ENCODE peak calls at places on chromosomes 7 and 10, in six cellular contexts. One of them, this sample, is unnamed.

GRCh38 chr7:19404912-19405329 is 259.7 kb upstream of the FERD3L start:
- DNase-seq in CD8-positive, alpha-beta T cell: no peak
- DNase-seq in mammary epithelial cell: peak; percentile 93
- DNase-seq in CD8-positive, alpha-beta memory T cell: no peak
- DNase-seq in IMR-90: peak; percentile 99
- DNase-seq in heart left ventricle: no peak
- DNase-seq in this sample: no peak

GRCh38 chr10:60757422-60757895 is 20.8 kb upstream of the CDK1 start:
- DNase-seq in CD8-positive, alpha-beta T cell: no peak
- DNase-seq in mammary epithelial cell: no peak
- DNase-seq in CD8-positive, alpha-beta memory T cell: no peak
- DNase-seq in IMR-90: peak; percentile 6
- DNase-seq in heart left ventricle: no peak
- DNase-seq in this sample: no peak

GRCh38 chr10:26628395-26628794 is 69.1 kb upstream of the PDSS1 start:
- DNase-seq in CD8-positive, alpha-beta T cell: no peak
- DNase-seq in mammary epithelial cell: no peak
- DNase-seq in CD8-positive, alpha-beta memory T cell: no peak
- DNase-seq in IMR-90: no peak
- DNase-seq in heart left ventricle: no peak
- DNase-seq in this sample: no peak

GRCh38 chr10:3103646-3104045 is 36.3 kb downstream of the PFKP start:
- DNase-seq in CD8-positive, alpha-beta T cell: no peak
- DNase-seq in mammary epithelial cell: no peak
- DNase-seq in CD8-positive, alpha-beta memory T cell: no peak
- DNase-seq in IMR-90: no peak
- DNase-seq in heart left ventricle: no peak
- DNase-seq in this sample: no peak

GRCh38 chr7:74039337-74039736 is 11.4 kb downstream of the ELN start:
- DNase-seq in CD8-positive, alpha-beta T cell: no peak
- DNase-seq in mammary epithelial cell: peak; percentile 10
- DNase-seq in CD8-positive, alpha-beta memory T cell: no peak
- DNase-seq in IMR-90: no peak
- DNase-seq in heart left ventricle: no peak
- DNase-seq in this sample: no peak

GRCh38 chr10:46297406-46298204 is 10.8 kb downstream of the ANTXRL start:
- DNase-seq in CD8-positive, alpha-beta T cell: peak; percentile 11
- DNase-seq in mammary epithelial cell: no peak
- DNase-seq in CD8-positive, alpha-beta memory T cell: no peak
- DNase-seq in IMR-90: no peak
- DNase-seq in heart left ventricle: no peak
- DNase-seq in this sample: no peak

GRCh38 chr10:120685136-120685535 is 166.0 kb upstream of the WDR11 start:
- DNase-seq in CD8-positive, alpha-beta T cell: no peak
- DNase-seq in mammary epithelial cell: no peak
- DNase-seq in CD8-positive, alpha-beta memory T cell: no peak
- DNase-seq in IMR-90: no peak
- DNase-seq in heart left ventricle: no peak
- DNase-seq in this sample: no peak

GRCh38 chr10:119441151-119441821 is 101.2 kb downstream of the RGS10 start:
- DNase-seq in CD8-positive, alpha-beta T cell: no peak
- DNase-seq in mammary epithelial cell: peak; percentile 26
- DNase-seq in CD8-positive, alpha-beta memory T cell: no peak
- DNase-seq in IMR-90: peak; percentile 79
- DNase-seq in heart left ventricle: peak; percentile 58
- DNase-seq in this sample: no peak

GRCh38 chr10:133399123-133399601 is 5.2 kb downstream of the MTG1 start:
- DNase-seq in CD8-positive, alpha-beta T cell: no peak
- DNase-seq in mammary epithelial cell: no peak
- DNase-seq in CD8-positive, alpha-beta memory T cell: no peak
- DNase-seq in IMR-90: no peak
- DNase-seq in heart left ventricle: no peak
- DNase-seq in this sample: no peak

GRCh38 chr7:102431617-102432298 is 1.6 kb upstream of the ORAI2 start:
- DNase-seq in CD8-positive, alpha-beta T cell: peak; percentile 67
- DNase-seq in mammary epithelial cell: peak; percentile 16
- DNase-seq in CD8-positive, alpha-beta memory T cell: peak; percentile 77
- DNase-seq in IMR-90: no peak
- DNase-seq in heart left ventricle: no peak
- DNase-seq in this sample: peak; percentile 73

GRCh38 chr10:85619832-85620231 is 746.8 kb downstream of the GRID1 start:
- DNase-seq in CD8-positive, alpha-beta T cell: no peak
- DNase-seq in mammary epithelial cell: no peak
- DNase-seq in CD8-positive, alpha-beta memory T cell: no peak
- DNase-seq in IMR-90: no peak
- DNase-seq in heart left ventricle: no peak
- DNase-seq in this sample: no peak

GRCh38 chr10:49474901-49475300 is 64.0 kb downstream of the ERCC6 start:
- DNase-seq in CD8-positive, alpha-beta T cell: no peak
- DNase-seq in mammary epithelial cell: peak; percentile 23
- DNase-seq in CD8-positive, alpha-beta memory T cell: no peak
- DNase-seq in IMR-90: peak; percentile 21
- DNase-seq in heart left ventricle: no peak
- DNase-seq in this sample: no peak

GRCh38 chr7:27375958-27376357 is 133.4 kb downstream of the EVX1 start:
- DNase-seq in CD8-positive, alpha-beta T cell: no peak
- DNase-seq in mammary epithelial cell: no peak
- DNase-seq in CD8-positive, alpha-beta memory T cell: no peak
- DNase-seq in IMR-90: no peak
- DNase-seq in heart left ventricle: no peak
- DNase-seq in this sample: no peak

GRCh38 chr7:55569797-55570196 is 2.5 kb downstream of the VOPP1 start:
- DNase-seq in CD8-positive, alpha-beta T cell: peak; percentile 38
- DNase-seq in mammary epithelial cell: no peak
- DNase-seq in CD8-positive, alpha-beta memory T cell: peak; percentile 27
- DNase-seq in IMR-90: no peak
- DNase-seq in heart left ventricle: no peak
- DNase-seq in this sample: peak; percentile 24

GRCh38 chr7:55570218-55570873 is 2.0 kb downstream of the VOPP1 start:
- DNase-seq in CD8-positive, alpha-beta T cell: no peak
- DNase-seq in mammary epithelial cell: no peak
- DNase-seq in CD8-positive, alpha-beta memory T cell: no peak
- DNase-seq in IMR-90: no peak
- DNase-seq in heart left ventricle: no peak
- DNase-seq in this sample: no peak

GRCh38 chr7:55572378-55573233 is at the start of gene VOPP1:
- DNase-seq in CD8-positive, alpha-beta T cell: peak; percentile 57
- DNase-seq in mammary epithelial cell: peak; percentile 54
- DNase-seq in CD8-positive, alpha-beta memory T cell: peak; percentile 50
- DNase-seq in IMR-90: peak; percentile 63
- DNase-seq in heart left ventricle: peak; percentile 77
- DNase-seq in this sample: peak; percentile 64

GRCh38 chr7:55571534-55572377 is 546 bp downstream of the VOPP1 start:
- DNase-seq in CD8-positive, alpha-beta T cell: peak; percentile 66
- DNase-seq in mammary epithelial cell: peak; percentile 45
- DNase-seq in CD8-positive, alpha-beta memory T cell: peak; percentile 66
- DNase-seq in IMR-90: peak; percentile 22
- DNase-seq in heart left ventricle: peak; percentile 62
- DNase-seq in this sample: peak; percentile 66

DNA sequence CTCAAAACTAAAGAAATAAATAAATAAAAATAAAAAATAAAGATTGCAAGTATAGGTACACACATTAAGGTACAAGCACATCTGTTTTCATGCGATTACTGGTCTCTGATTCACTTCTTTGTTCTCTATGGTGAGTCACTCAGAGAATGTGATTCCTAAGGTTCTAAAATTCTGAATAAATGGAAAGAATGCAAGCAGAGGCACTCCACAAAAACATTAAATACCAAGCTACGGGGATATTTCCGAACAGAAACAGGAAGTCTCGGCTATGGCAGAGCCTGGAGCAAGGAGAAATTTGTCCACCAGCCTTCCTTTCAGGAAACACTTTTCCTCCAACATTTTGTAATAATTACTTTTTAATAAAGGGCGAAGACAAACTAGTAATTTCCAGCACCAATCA is 1.4 kb downstream of the VOPP1 start:
- DNase-seq in CD8-positive, alpha-beta T cell: no peak
- DNase-seq in mammary epithelial cell: peak; percentile 74
- DNase-seq in CD8-positive, alpha-beta memory T cell: no peak
- DNase-seq in IMR-90: peak; percentile 84
- DNase-seq in heart left ventricle: no peak
- DNase-seq in this sample: no peak
- H3K27ac ChIP-seq in CD8-positive, alpha-beta T cell: no peak overlapping the region
- H3K27ac ChIP-seq in mammary epithelial cell: peak overlapping the region; percentile 87
- H3K27ac ChIP-seq in CD8-positive, alpha-beta memory T cell: peak overlapping the region; percentile 63
- H3K27ac ChIP-seq in IMR-90: peak overlapping the region; percentile 67
- H3K27ac ChIP-seq in heart left ventricle: peak overlapping the region; percentile 91
- H3K27ac ChIP-seq in this sample: peak overlapping the region; percentile 69

DNA sequence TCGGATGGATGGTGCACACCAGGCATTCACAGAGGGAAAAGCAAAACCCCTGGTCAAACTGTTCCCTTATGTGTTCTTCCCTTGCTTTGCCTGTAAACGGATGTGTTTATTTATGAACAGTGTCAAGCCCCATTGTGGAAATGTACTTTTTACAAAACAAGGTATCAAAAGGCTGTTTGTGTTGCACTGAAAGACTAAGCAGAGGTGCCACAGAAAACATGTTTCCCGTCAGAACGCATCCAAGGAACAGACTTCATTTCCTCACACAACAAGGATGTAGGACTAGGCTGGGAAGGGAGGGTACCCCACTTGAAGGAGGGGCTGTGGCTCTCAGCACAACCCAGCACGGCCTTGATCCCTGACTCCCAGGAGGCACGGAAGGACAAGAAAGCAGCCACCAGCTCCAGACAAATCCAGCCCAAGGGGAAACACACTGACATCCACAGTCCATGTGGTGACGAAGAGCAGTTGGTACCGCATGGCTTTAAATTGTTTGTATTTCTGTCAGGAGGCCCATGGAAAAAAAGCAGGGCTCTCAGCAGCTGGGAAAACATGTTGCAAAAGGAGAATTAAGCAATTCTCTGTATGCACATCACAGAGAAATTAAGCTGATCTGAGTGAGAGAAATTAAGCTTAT is 85.6 kb downstream of the RNF216 start:
- DNase-seq in CD8-positive, alpha-beta T cell: no peak
- DNase-seq in mammary epithelial cell: no peak
- DNase-seq in CD8-positive, alpha-beta memory T cell: no peak
- DNase-seq in IMR-90: peak; percentile 84
- DNase-seq in heart left ventricle: no peak
- DNase-seq in this sample: no peak
- H3K4me1 ChIP-seq in CD8-positive, alpha-beta T cell: peaks cover 97% of the 10 kb centered on the region
- H3K4me1 ChIP-seq in mammary epithelial cell: peaks cover 70% of the 10 kb centered on the region
- H3K4me1 ChIP-seq in CD8-positive, alpha-beta memory T cell: peaks cover 92% of the 10 kb centered on the region
- H3K4me1 ChIP-seq in IMR-90: peaks cover 56% of the 10 kb centered on the region
- H3K4me1 ChIP-seq in heart left ventricle: peaks cover 100% of the 10 kb centered on the region
- H3K4me1 ChIP-seq in this sample: peaks cover 100% of the 10 kb centered on the region

GRCh38 chr10:73732931-73733623 is 11.1 kb upstream of the SEC24C start:
- DNase-seq in CD8-positive, alpha-beta T cell: no peak
- DNase-seq in mammary epithelial cell: no peak
- DNase-seq in CD8-positive, alpha-beta memory T cell: no peak
- DNase-seq in IMR-90: no peak
- DNase-seq in heart left ventricle: no peak
- DNase-seq in this sample: no peak
- H3K4me3 ChIP-seq in CD8-positive, alpha-beta T cell: no peak overlapping the region
- H3K4me3 ChIP-seq in mammary epithelial cell: no peak overlapping the region
- H3K4me3 ChIP-seq in CD8-positive, alpha-beta memory T cell: no peak overlapping the region
- H3K4me3 ChIP-seq in IMR-90: no peak overlapping the region
- H3K4me3 ChIP-seq in heart left ventricle: no peak overlapping the region
- H3K4me3 ChIP-seq in this sample: no peak overlapping the region

GRCh38 chr7:131556055-131556911 is at the start of gene PODXL:
- DNase-seq in CD8-positive, alpha-beta T cell: peak; percentile 38
- DNase-seq in mammary epithelial cell: peak; percentile 41
- DNase-seq in CD8-positive, alpha-beta memory T cell: peak; percentile 56
- DNase-seq in IMR-90: peak; percentile 17
- DNase-seq in heart left ventricle: peak; percentile 80
- DNase-seq in this sample: peak; percentile 70

GRCh38 chr7:131556912-131557457 is 557 bp upstream of the PODXL start:
- DNase-seq in CD8-positive, alpha-beta T cell: no peak
- DNase-seq in mammary epithelial cell: no peak
- DNase-seq in CD8-positive, alpha-beta memory T cell: no peak
- DNase-seq in IMR-90: no peak
- DNase-seq in heart left ventricle: no peak
- DNase-seq in this sample: no peak

GRCh38 chr7:131555565-131556054 is 818 bp downstream of the PODXL start:
- DNase-seq in CD8-positive, alpha-beta T cell: no peak
- DNase-seq in mammary epithelial cell: no peak
- DNase-seq in CD8-positive, alpha-beta memory T cell: no peak
- DNase-seq in IMR-90: no peak
- DNase-seq in heart left ventricle: no peak
- DNase-seq in this sample: peak; percentile 8

GRCh38 chr7:131553906-131554305 is 2.5 kb downstream of the PODXL start:
- DNase-seq in CD8-positive, alpha-beta T cell: no peak
- DNase-seq in mammary epithelial cell: no peak
- DNase-seq in CD8-positive, alpha-beta memory T cell: no peak
- DNase-seq in IMR-90: no peak
- DNase-seq in heart left ventricle: no peak
- DNase-seq in this sample: no peak

GRCh38 chr7:131554880-131555516 is 1.4 kb downstream of the PODXL start:
- DNase-seq in CD8-positive, alpha-beta T cell: no peak
- DNase-seq in mammary epithelial cell: no peak
- DNase-seq in CD8-positive, alpha-beta memory T cell: no peak
- DNase-seq in IMR-90: no peak
- DNase-seq in heart left ventricle: no peak
- DNase-seq in this sample: no peak
- H3K27ac ChIP-seq in CD8-positive, alpha-beta T cell: no peak overlapping the region
- H3K27ac ChIP-seq in mammary epithelial cell: no peak overlapping the region
- H3K27ac ChIP-seq in CD8-positive, alpha-beta memory T cell: no peak overlapping the region
- H3K27ac ChIP-seq in IMR-90: no peak overlapping the region
- H3K27ac ChIP-seq in heart left ventricle: peak overlapping the region; percentile 80
- H3K27ac ChIP-seq in this sample: no peak overlapping the region

GRCh38 chr7:2157473-2158279 is 75.1 kb downstream of the MAD1L1 start:
- DNase-seq in CD8-positive, alpha-beta T cell: no peak
- DNase-seq in mammary epithelial cell: no peak
- DNase-seq in CD8-positive, alpha-beta memory T cell: no peak
- DNase-seq in IMR-90: peak; percentile 96
- DNase-seq in heart left ventricle: no peak
- DNase-seq in this sample: no peak
- H3K4me1 ChIP-seq in CD8-positive, alpha-beta T cell: no peaks in the 10 kb centered on the region
- H3K4me1 ChIP-seq in mammary epithelial cell: no peaks in the 10 kb centered on the region
- H3K4me1 ChIP-seq in CD8-positive, alpha-beta memory T cell: no peaks in the 10 kb centered on the region
- H3K4me1 ChIP-seq in IMR-90: peaks cover 13% of the 10 kb centered on the region
- H3K4me1 ChIP-seq in heart left ventricle: peaks cover 19% of the 10 kb centered on the region
- H3K4me1 ChIP-seq in this sample: no peaks in the 10 kb centered on the region

GRCh38 chr7:45061352-45061751 is 27.4 kb downstream of the NACAD start:
- DNase-seq in CD8-positive, alpha-beta T cell: no peak
- DNase-seq in mammary epithelial cell: no peak
- DNase-seq in CD8-positive, alpha-beta memory T cell: no peak
- DNase-seq in IMR-90: no peak
- DNase-seq in heart left ventricle: no peak
- DNase-seq in this sample: no peak
- H3K4me3 ChIP-seq in CD8-positive, alpha-beta T cell: no peak overlapping the region
- H3K4me3 ChIP-seq in mammary epithelial cell: no peak overlapping the region
- H3K4me3 ChIP-seq in CD8-positive, alpha-beta memory T cell: no peak overlapping the region
- H3K4me3 ChIP-seq in IMR-90: no peak overlapping the region
- H3K4me3 ChIP-seq in heart left ventricle: no peak overlapping the region
- H3K4me3 ChIP-seq in this sample: no peak overlapping the region